ENCODE peak calls at places on chromosomes 12 and 14, in ten cellular contexts. Q, L, U, O, V, T, B, W, R and J are unnamed samples.

GRCh38 chr14:55423969-55424368 is 12.3 kb upstream of the ATG14 start:
- DNase-seq in V (no peak), O (no peak), L (no peak), T (no peak), W (no peak), U (no peak), R (no peak), B (no peak), Q (no peak), J (no peak)

GRCh38 chr12:1481919-1482318 is 112.5 kb downstream of the FBXL14 start:
- DNase-seq in B (no peak), O (no peak), U (no peak), W (no peak), L (no peak), Q (no peak), V (no peak), R (no peak), T (no peak), J (no peak)

GRCh38 chr12:12488823-12489528 is 73.7 kb downstream of the DUSP16 start:
- DNase-seq in W (no peak), B (no peak), Q (no peak), O (no peak), T (no peak), V (no peak), R (no peak), L (no peak), U (no peak), J (no peak)

GRCh38 chr14:71474291-71474690 is 457.9 kb upstream of the RGS6 start:
- DNase-seq in R (no peak), T (peak), U (no peak), Q (no peak), O (no peak), L (no peak), V (no peak), W (no peak), B (no peak), J (no peak)

GRCh38 chr12:52832451-52832850 is 1.7 kb downstream of the KRT79 start:
- DNase-seq in O (no peak), R (no peak), B (no peak), U (no peak), L (no peak), Q (no peak), W (no peak), V (no peak), T (no peak), J (no peak)

GRCh38 chr12:94151577-94151976 is 3.2 kb downstream of the PLXNC1 start:
- DNase-seq in L (no peak), R (no peak), Q (no peak), B (no peak), U (no peak), T (peak), V (no peak), O (no peak), W (no peak), J (no peak)

GRCh38 chr14:70808402-70809237 is 693 bp downstream of the MAP3K9 start:
- DNase-seq in L (peak), O (no peak), B (no peak), U (no peak), R (peak), W (no peak), Q (no peak), V (no peak), T (peak), J (peak)

GRCh38 chr12:38662851-38663250 is 242.5 kb downstream of the CPNE8 start:
- DNase-seq in Q (no peak), B (no peak), T (no peak), W (peak), L (no peak), V (peak), O (peak), R (no peak), U (no peak), J (no peak)

GRCh38 chr14:89422181-89422951 is 5.3 kb upstream of the FOXN3 start:
- DNase-seq in Q (no peak), U (no peak), V (no peak), L (no peak), O (no peak), R (no peak), T (no peak), B (no peak), W (peak), J (no peak)

GRCh38 chr14:74649167-74649566 is 37.1 kb upstream of the LTBP2 start:
- DNase-seq in U (no peak), T (no peak), W (no peak), R (no peak), O (no peak), L (no peak), V (no peak), B (no peak), Q (no peak), J (no peak)

GRCh38 chr12:92145731-92146496 is at the start of gene BTG1:
- DNase-seq in V (peak), O (peak), B (peak), T (peak), Q (peak), L (peak), R (peak), W (peak), U (peak), J (peak)

GRCh38 chr12:110503432-110503831 is 1.3 kb downstream of the RAD9B start:
- DNase-seq in U (no peak), T (no peak), W (no peak), R (no peak), B (no peak), Q (no peak), L (no peak), V (no peak), O (no peak), J (no peak)

GRCh38 chr14:76769636-76770292 is 8.5 kb downstream of the VASH1 start:
- DNase-seq in V (no peak), W (no peak), Q (no peak), B (no peak), T (no peak), U (no peak), L (no peak), O (no peak), R (no peak), J (no peak)

GRCh38 chr14:30194769-30195168 is 267.1 kb upstream of the PRKD1 start:
- DNase-seq in R (no peak), T (no peak), B (no peak), W (peak), U (no peak), V (peak), O (peak), Q (peak), L (no peak), J (peak)

GRCh38 chr12:25800101-25800500 is 158.4 kb upstream of the RASSF8 start:
- DNase-seq in T (no peak), O (no peak), W (peak), Q (no peak), U (no peak), V (no peak), R (no peak), B (no peak), L (no peak), J (no peak)

GRCh38 chr14:23005861-23006534 is 3.9 kb downstream of the C14orf93 start:
- DNase-seq in T (no peak), U (no peak), Q (peak), R (no peak), V (no peak), W (no peak), O (no peak), L (no peak), B (no peak), J (no peak)

GRCh38 chr12:110796952-110797351 is 49.8 kb upstream of the CCDC63 start:
- DNase-seq in B (no peak), W (no peak), U (no peak), V (no peak), T (no peak), L (no peak), Q (no peak), O (no peak), R (no peak), J (peak)

GRCh38 chr12:75482636-75483035 is 2.1 kb downstream of the GLIPR1 start:
- DNase-seq in L (no peak), U (no peak), V (no peak), W (no peak), R (no peak), O (no peak), T (peak), B (no peak), Q (no peak), J (no peak)

GRCh38 chr12:59895161-59895785 is 299.4 kb downstream of the SLC16A7 start:
- DNase-seq in L (no peak), T (no peak), U (no peak), R (no peak), Q (no peak), B (no peak), V (peak), W (no peak), O (no peak), J (no peak)

GRCh38 chr14:73437206-73437605 is 21.1 kb downstream of the NUMB start:
- DNase-seq in U (no peak), W (no peak), V (no peak), B (no peak), R (no peak), O (no peak), T (no peak), Q (no peak), L (no peak), J (no peak)

GRCh38 chr12:101172316-101172715 is 37.7 kb downstream of the SLC5A8 start:
- DNase-seq in T (no peak), W (no peak), L (no peak), O (no peak), B (no peak), U (no peak), R (peak), Q (no peak), V (peak), J (peak)

GRCh38 chr12:27797301-27798025 is 17.4 kb upstream of the MANSC4 start:
- DNase-seq in U (no peak), Q (no peak), T (no peak), L (no peak), R (no peak), V (no peak), B (no peak), W (no peak), O (no peak), J (no peak)

GRCh38 chr12:12788675-12789368 is 3.4 kb downstream of the APOLD1 start:
- DNase-seq in R (peak), T (peak), U (no peak), Q (peak), B (peak), O (no peak), V (peak), L (peak), W (peak), J (peak)

GRCh38 chr12:3725267-3726115 is 27.4 kb downstream of the CRACR2A start:
- DNase-seq in U (no peak), R (no peak), W (peak), B (no peak), L (no peak), V (peak), O (no peak), Q (peak), T (no peak), J (no peak)

GRCh38 chr14:54866588-54866987 is 36.0 kb downstream of the GCH1 start:
- DNase-seq in B (no peak), L (no peak), Q (peak), U (no peak), T (no peak), R (no peak), V (no peak), W (no peak), O (no peak), J (peak)

GRCh38 chr14:66426451-66426850 is 59.7 kb upstream of the CCDC196 start:
- DNase-seq in O (no peak), V (no peak), Q (no peak), B (no peak), T (no peak), L (no peak), U (no peak), R (no peak), W (no peak), J (no peak)